ENCODE peak calls at places on chromosomes 11 and 22, in nine cellular contexts. One of them, this sample, is unnamed.

GRCh38 chr11:33227578-33228261 is 29.5 kb upstream of the HIPK3 start:
- DNase-seq in mesendoderm: no peak
- DNase-seq in EH: peak
- DNase-seq in HEK293T: no peak
- DNase-seq in NCI-H524: no peak
- DNase-seq in NCI-H460: no peak
- DNase-seq in mucosa of gallbladder: no peak
- DNase-seq in activated T-helper 1 cell treated with anti-CD3 and anti-CD28 coated beads, Interleukin-12 subunit alpha, Interleukin-12 subunit beta, Interleukin-2, Interleukin-4 antibody, amounts not matched to agents 30 ng/mL and 10 ng/mL and 1 ng/mL, durations not matched to agents 14 hours and 24 hours and 36 hours: no peak
- DNase-seq in stimulated activated CD8-positive, alpha-beta memory T cell treated with anti-CD3 and anti-CD28 coated beads, Interleukin-15, amount 100 ng/mL, for 4 hours: no peak
- DNase-seq in this sample: no peak

GRCh38 chr11:58866788-58867187 is 22.3 kb upstream of the GLYATL2 start:
- DNase-seq in activated T-helper 1 cell treated with anti-CD3 and anti-CD28 coated beads, Interleukin-12 subunit alpha, Interleukin-12 subunit beta, Interleukin-2, Interleukin-4 antibody, amounts not matched to agents 30 ng/mL and 10 ng/mL and 1 ng/mL, durations not matched to agents 14 hours and 24 hours and 36 hours: no peak
- DNase-seq in mesendoderm: no peak
- DNase-seq in mucosa of gallbladder: no peak
- DNase-seq in EH: peak
- DNase-seq in stimulated activated CD8-positive, alpha-beta memory T cell treated with anti-CD3 and anti-CD28 coated beads, Interleukin-15, amount 100 ng/mL, for 4 hours: no peak
- DNase-seq in NCI-H524: no peak
- DNase-seq in HEK293T: no peak
- DNase-seq in NCI-H460: no peak
- DNase-seq in this sample: no peak

GRCh38 chr11:11141019-11141418 is 212.0 kb downstream of the CSNK2A3 start:
- DNase-seq in activated T-helper 1 cell treated with anti-CD3 and anti-CD28 coated beads, Interleukin-12 subunit alpha, Interleukin-12 subunit beta, Interleukin-2, Interleukin-4 antibody, amounts not matched to agents 30 ng/mL and 10 ng/mL and 1 ng/mL, durations not matched to agents 14 hours and 24 hours and 36 hours: no peak
- DNase-seq in HEK293T: no peak
- DNase-seq in stimulated activated CD8-positive, alpha-beta memory T cell treated with anti-CD3 and anti-CD28 coated beads, Interleukin-15, amount 100 ng/mL, for 4 hours: no peak
- DNase-seq in mucosa of gallbladder: no peak
- DNase-seq in mesendoderm: no peak
- DNase-seq in NCI-H460: no peak
- DNase-seq in NCI-H524: no peak
- DNase-seq in EH: peak
- DNase-seq in this sample: no peak

GRCh38 chr11:32034149-32034548 is 56.7 kb upstream of the RCN1 start:
- DNase-seq in NCI-H460: no peak
- DNase-seq in stimulated activated CD8-positive, alpha-beta memory T cell treated with anti-CD3 and anti-CD28 coated beads, Interleukin-15, amount 100 ng/mL, for 4 hours: no peak
- DNase-seq in EH: peak
- DNase-seq in activated T-helper 1 cell treated with anti-CD3 and anti-CD28 coated beads, Interleukin-12 subunit alpha, Interleukin-12 subunit beta, Interleukin-2, Interleukin-4 antibody, amounts not matched to agents 30 ng/mL and 10 ng/mL and 1 ng/mL, durations not matched to agents 14 hours and 24 hours and 36 hours: no peak
- DNase-seq in mucosa of gallbladder: no peak
- DNase-seq in HEK293T: no peak
- DNase-seq in mesendoderm: no peak
- DNase-seq in NCI-H524: no peak
- DNase-seq in this sample: no peak

GRCh38 chr11:61700221-61700620 is 20.0 kb downstream of the DAGLA start:
- DNase-seq in activated T-helper 1 cell treated with anti-CD3 and anti-CD28 coated beads, Interleukin-12 subunit alpha, Interleukin-12 subunit beta, Interleukin-2, Interleukin-4 antibody, amounts not matched to agents 30 ng/mL and 10 ng/mL and 1 ng/mL, durations not matched to agents 14 hours and 24 hours and 36 hours: no peak
- DNase-seq in NCI-H460: no peak
- DNase-seq in stimulated activated CD8-positive, alpha-beta memory T cell treated with anti-CD3 and anti-CD28 coated beads, Interleukin-15, amount 100 ng/mL, for 4 hours: no peak
- DNase-seq in EH: peak
- DNase-seq in mucosa of gallbladder: peak
- DNase-seq in NCI-H524: no peak
- DNase-seq in mesendoderm: peak
- DNase-seq in HEK293T: no peak
- DNase-seq in this sample: no peak

GRCh38 chr22:22941831-22942510 is 54.4 kb downstream of the IGLL5 start:
- DNase-seq in HEK293T: no peak
- DNase-seq in stimulated activated CD8-positive, alpha-beta memory T cell treated with anti-CD3 and anti-CD28 coated beads, Interleukin-15, amount 100 ng/mL, for 4 hours: no peak
- DNase-seq in mesendoderm: no peak
- DNase-seq in mucosa of gallbladder: no peak
- DNase-seq in NCI-H460: no peak
- DNase-seq in EH: no peak
- DNase-seq in activated T-helper 1 cell treated with anti-CD3 and anti-CD28 coated beads, Interleukin-12 subunit alpha, Interleukin-12 subunit beta, Interleukin-2, Interleukin-4 antibody, amounts not matched to agents 30 ng/mL and 10 ng/mL and 1 ng/mL, durations not matched to agents 14 hours and 24 hours and 36 hours: no peak
- DNase-seq in NCI-H524: no peak
- DNase-seq in this sample: no peak

GRCh38 chr11:74626604-74627003 is 34.2 kb downstream of the POLD3 start:
- DNase-seq in activated T-helper 1 cell treated with anti-CD3 and anti-CD28 coated beads, Interleukin-12 subunit alpha, Interleukin-12 subunit beta, Interleukin-2, Interleukin-4 antibody, amounts not matched to agents 30 ng/mL and 10 ng/mL and 1 ng/mL, durations not matched to agents 14 hours and 24 hours and 36 hours: no peak
- DNase-seq in EH: no peak
- DNase-seq in stimulated activated CD8-positive, alpha-beta memory T cell treated with anti-CD3 and anti-CD28 coated beads, Interleukin-15, amount 100 ng/mL, for 4 hours: no peak
- DNase-seq in mesendoderm: no peak
- DNase-seq in NCI-H524: no peak
- DNase-seq in NCI-H460: no peak
- DNase-seq in mucosa of gallbladder: no peak
- DNase-seq in HEK293T: no peak
- DNase-seq in this sample: no peak

GRCh38 chr11:63274776-63275175 is 31.4 kb upstream of the SLC22A25 start:
- DNase-seq in stimulated activated CD8-positive, alpha-beta memory T cell treated with anti-CD3 and anti-CD28 coated beads, Interleukin-15, amount 100 ng/mL, for 4 hours: no peak
- DNase-seq in EH: no peak
- DNase-seq in mesendoderm: no peak
- DNase-seq in mucosa of gallbladder: no peak
- DNase-seq in NCI-H460: peak
- DNase-seq in activated T-helper 1 cell treated with anti-CD3 and anti-CD28 coated beads, Interleukin-12 subunit alpha, Interleukin-12 subunit beta, Interleukin-2, Interleukin-4 antibody, amounts not matched to agents 30 ng/mL and 10 ng/mL and 1 ng/mL, durations not matched to agents 14 hours and 24 hours and 36 hours: no peak
- DNase-seq in NCI-H524: peak
- DNase-seq in HEK293T: no peak
- DNase-seq in this sample: no peak

GRCh38 chr22:38756631-38757463 is 1.0 kb upstream of the SUN2 start:
- DNase-seq in EH: no peak
- DNase-seq in stimulated activated CD8-positive, alpha-beta memory T cell treated with anti-CD3 and anti-CD28 coated beads, Interleukin-15, amount 100 ng/mL, for 4 hours: no peak
- DNase-seq in NCI-H524: no peak
- DNase-seq in mucosa of gallbladder: no peak
- DNase-seq in activated T-helper 1 cell treated with anti-CD3 and anti-CD28 coated beads, Interleukin-12 subunit alpha, Interleukin-12 subunit beta, Interleukin-2, Interleukin-4 antibody, amounts not matched to agents 30 ng/mL and 10 ng/mL and 1 ng/mL, durations not matched to agents 14 hours and 24 hours and 36 hours: no peak
- DNase-seq in NCI-H460: no peak
- DNase-seq in HEK293T: no peak
- DNase-seq in mesendoderm: no peak
- DNase-seq in this sample: no peak

GRCh38 chr22:40525250-40525884 is 111.2 kb downstream of the MRTFA start:
- DNase-seq in NCI-H524: peak
- DNase-seq in HEK293T: no peak
- DNase-seq in NCI-H460: no peak
- DNase-seq in mesendoderm: peak
- DNase-seq in activated T-helper 1 cell treated with anti-CD3 and anti-CD28 coated beads, Interleukin-12 subunit alpha, Interleukin-12 subunit beta, Interleukin-2, Interleukin-4 antibody, amounts not matched to agents 30 ng/mL and 10 ng/mL and 1 ng/mL, durations not matched to agents 14 hours and 24 hours and 36 hours: peak
- DNase-seq in EH: peak
- DNase-seq in stimulated activated CD8-positive, alpha-beta memory T cell treated with anti-CD3 and anti-CD28 coated beads, Interleukin-15, amount 100 ng/mL, for 4 hours: peak
- DNase-seq in mucosa of gallbladder: peak
- DNase-seq in this sample: no peak

GRCh38 chr11:88555018-88555828 is 217.7 kb upstream of the CTSC start:
- DNase-seq in NCI-H460: peak
- DNase-seq in mucosa of gallbladder: peak
- DNase-seq in stimulated activated CD8-positive, alpha-beta memory T cell treated with anti-CD3 and anti-CD28 coated beads, Interleukin-15, amount 100 ng/mL, for 4 hours: no peak
- DNase-seq in NCI-H524: no peak
- DNase-seq in EH: peak
- DNase-seq in HEK293T: no peak
- DNase-seq in activated T-helper 1 cell treated with anti-CD3 and anti-CD28 coated beads, Interleukin-12 subunit alpha, Interleukin-12 subunit beta, Interleukin-2, Interleukin-4 antibody, amounts not matched to agents 30 ng/mL and 10 ng/mL and 1 ng/mL, durations not matched to agents 14 hours and 24 hours and 36 hours: no peak
- DNase-seq in mesendoderm: peak
- DNase-seq in this sample: no peak

GRCh38 chr11:9590717-9591116 is 17.2 kb downstream of the WEE1 start:
- DNase-seq in mesendoderm: no peak
- DNase-seq in mucosa of gallbladder: no peak
- DNase-seq in EH: no peak
- DNase-seq in HEK293T: no peak
- DNase-seq in activated T-helper 1 cell treated with anti-CD3 and anti-CD28 coated beads, Interleukin-12 subunit alpha, Interleukin-12 subunit beta, Interleukin-2, Interleukin-4 antibody, amounts not matched to agents 30 ng/mL and 10 ng/mL and 1 ng/mL, durations not matched to agents 14 hours and 24 hours and 36 hours: no peak
- DNase-seq in stimulated activated CD8-positive, alpha-beta memory T cell treated with anti-CD3 and anti-CD28 coated beads, Interleukin-15, amount 100 ng/mL, for 4 hours: no peak
- DNase-seq in NCI-H460: no peak
- DNase-seq in NCI-H524: no peak
- DNase-seq in this sample: no peak

GRCh38 chr11:1655168-1656060 is 25.8 kb downstream of the KRTAP5-5 start:
- DNase-seq in mucosa of gallbladder: no peak
- DNase-seq in mesendoderm: no peak
- DNase-seq in NCI-H524: no peak
- DNase-seq in stimulated activated CD8-positive, alpha-beta memory T cell treated with anti-CD3 and anti-CD28 coated beads, Interleukin-15, amount 100 ng/mL, for 4 hours: no peak
- DNase-seq in HEK293T: no peak
- DNase-seq in NCI-H460: no peak
- DNase-seq in EH: no peak
- DNase-seq in activated T-helper 1 cell treated with anti-CD3 and anti-CD28 coated beads, Interleukin-12 subunit alpha, Interleukin-12 subunit beta, Interleukin-2, Interleukin-4 antibody, amounts not matched to agents 30 ng/mL and 10 ng/mL and 1 ng/mL, durations not matched to agents 14 hours and 24 hours and 36 hours: no peak
- DNase-seq in this sample: no peak